ENCODE peak calls at places on chromosomes 2 and 18, in seven cellular contexts. F is ovary, A is adrenal gland, X is tibial artery, Z is lower lobe of right lung, K is testis, S is BJ. B is an unnamed sample. For H3K27me3, the result is how much of the 10 kb centered on the place peaks cover.

GRCh38 chr2:237171396-237171795 is 85.7 kb downstream of the COPS8 start:
- DNase-seq in Z (no peak), K (peak), F (peak), A (peak), X (peak), S (peak), B (no peak)

GRCh38 chr18:7877609-7878008 is 310.5 kb downstream of the PTPRM start:
- DNase-seq in A (no peak), F (no peak), X (no peak), K (no peak), S (no peak), Z (no peak), B (no peak)

GRCh38 chr2:151984424-151984823 is 114.4 kb downstream of the CACNB4 start:
- DNase-seq in S (no peak), F (no peak), A (no peak), K (no peak), Z (no peak), X (no peak), B (no peak)

GRCh38 chr2:106843001-106843909 is 42.7 kb downstream of the ST6GAL2 start:
- DNase-seq in S (no peak), F (no peak), X (no peak), Z (no peak), K (no peak), A (no peak), B (no peak)

GRCh38 chr18:70499218-70499691 is 210.4 kb downstream of the SOCS6 start:
- DNase-seq in K (peak), Z (no peak), F (no peak), X (no peak), S (no peak), A (no peak), B (peak)

GRCh38 chr2:55048514-55048924 is 1.7 kb downstream of the RTN4 start:
- DNase-seq in K (peak), F (no peak), X (no peak), S (no peak), Z (no peak), A (peak), B (no peak)

GRCh38 chr2:66322481-66322880 is 112.4 kb upstream of the MEIS1 start:
- DNase-seq in K (no peak), S (no peak), Z (no peak), X (no peak), A (no peak), F (no peak), B (no peak)

GRCh38 chr2:71746946-71747501 is 293.7 kb downstream of the DYSF start:
- DNase-seq in X (peak), F (no peak), K (no peak), S (no peak), Z (peak), A (no peak), B (no peak)

GRCh38 chr2:88303865-88304264 is 133.7 kb downstream of the THNSL2 start:
- DNase-seq in S (no peak), F (no peak), X (no peak), A (no peak), Z (no peak), K (no peak), B (no peak)

GRCh38 chr2:15584767-15585469 is 6.8 kb upstream of the DDX1 start:
- DNase-seq in K (no peak), A (no peak), X (no peak), Z (no peak), F (no peak), S (no peak), B (no peak)

GRCh38 chr18:13453714-13454113 is 235.2 kb downstream of the LDLRAD4 start:
- DNase-seq in F (no peak), Z (no peak), K (no peak), S (no peak), A (peak), X (peak), B (no peak)

GRCh38 chr2:159249955-159250723 is 36.4 kb downstream of the WDSUB1 start:
- DNase-seq in S (peak), Z (peak), X (peak), A (peak), F (no peak), K (peak), B (peak)

GRCh38 chr2:215466097-215466909 is 30.4 kb upstream of the FN1 start:
- DNase-seq in S (peak), K (no peak), Z (no peak), X (no peak), F (no peak), A (no peak), B (no peak)

GRCh38 chr2:105125428-105125827 is 87.6 kb downstream of the MRPS9 start:
- DNase-seq in S (no peak), Z (no peak), A (no peak), K (no peak), F (no peak), X (no peak), B (no peak)

GRCh38 chr2:192559541-192560126 is 364.9 kb upstream of the TMEFF2 start:
- DNase-seq in S (no peak), F (no peak), K (no peak), Z (no peak), X (no peak), A (no peak), B (no peak)

GRCh38 chr2:182319556-182319955 is 107.3 kb downstream of the PDE1A start:
- DNase-seq in Z (no peak), F (no peak), K (no peak), X (no peak), S (no peak), A (no peak), B (no peak)

DNA sequence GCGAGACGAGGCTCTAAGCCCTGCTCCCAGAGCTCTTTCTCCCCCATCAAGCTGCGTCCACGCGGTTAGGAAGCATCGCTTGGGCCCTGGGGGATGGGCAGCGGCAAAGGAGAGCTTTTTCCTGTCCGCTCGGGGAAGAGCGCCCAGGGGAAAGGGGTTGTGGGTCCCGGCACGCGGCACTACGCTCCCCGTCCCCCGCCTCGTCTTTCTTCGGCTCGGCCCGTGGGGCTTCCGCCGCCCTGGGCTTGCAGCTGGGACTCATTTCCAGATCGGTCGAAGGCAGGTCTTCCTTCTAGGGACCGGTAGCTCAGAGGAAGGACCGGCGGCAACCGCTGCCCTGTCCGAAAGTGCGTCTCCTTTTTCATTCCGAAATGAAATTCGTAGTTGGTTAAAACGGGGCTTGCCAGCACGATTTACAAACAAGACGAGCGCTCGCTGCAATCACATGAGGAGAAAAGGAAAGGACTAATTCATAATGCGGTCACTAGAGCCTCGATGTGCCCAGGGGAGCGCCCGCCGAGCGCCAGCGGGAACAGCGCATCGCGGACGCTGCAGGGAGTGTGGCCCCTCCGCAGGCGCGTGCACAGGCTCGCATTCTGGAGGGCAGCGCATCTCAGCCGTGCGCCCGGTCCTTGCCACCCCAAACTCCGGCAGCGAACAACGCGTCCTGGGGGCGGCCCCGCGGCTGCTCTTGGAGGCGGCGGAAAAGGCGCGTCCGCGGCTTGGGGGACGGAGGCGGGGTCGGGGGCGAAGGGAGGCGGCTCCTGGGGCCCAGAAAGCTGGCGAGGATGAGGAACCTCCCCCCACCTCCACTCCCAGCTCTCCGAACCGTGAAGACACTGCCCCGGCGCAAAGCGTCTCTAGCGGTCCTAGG is 3.6 kb upstream of the ITPRIPL1 start:
- DNase-seq in X (peak), F (peak), A (no peak), S (no peak), K (peak), Z (peak), B (peak)
- H3K27me3 ChIP-seq in X (half or more), F (under half), A (under half), S (under half), K (under half), Z (under half), B (under half)

DNA sequence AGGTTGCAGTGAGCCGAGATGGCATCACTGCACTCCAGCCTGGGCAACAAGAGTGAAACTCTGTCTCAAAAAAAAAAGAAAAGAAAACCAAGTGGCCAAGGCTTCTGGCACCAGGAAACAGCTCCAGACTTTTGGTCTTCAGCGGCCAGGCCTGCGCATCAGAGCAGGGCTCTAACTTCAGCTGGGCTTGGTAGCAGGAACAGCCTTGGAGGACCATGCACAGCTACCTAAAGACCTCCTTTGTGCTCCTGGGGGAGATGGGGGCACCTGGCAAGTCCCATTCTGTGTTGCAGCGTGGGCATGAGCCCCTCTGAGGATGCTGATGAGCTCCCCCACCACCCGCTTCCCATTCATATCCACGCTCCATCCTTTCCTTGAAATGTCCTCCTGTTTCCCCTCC is 56.4 kb upstream of the SEMA4C start:
- DNase-seq in K (no peak), X (no peak), F (no peak), S (no peak), A (no peak), Z (peak), B (no peak)
- H3K27me3 ChIP-seq in K (under half), X (under half), F (under half), S (under half), A (under half), Z (under half), B (under half)

GRCh38 chr2:19860022-19860421 is 41.8 kb downstream of the TTC32 start:
- DNase-seq in K (no peak), A (no peak), Z (no peak), F (no peak), X (peak), S (no peak), B (no peak)
- H3K27me3 ChIP-seq in K (under half), A (under half), Z (under half), F (under half), X (under half), S (under half), B (under half)

DNA sequence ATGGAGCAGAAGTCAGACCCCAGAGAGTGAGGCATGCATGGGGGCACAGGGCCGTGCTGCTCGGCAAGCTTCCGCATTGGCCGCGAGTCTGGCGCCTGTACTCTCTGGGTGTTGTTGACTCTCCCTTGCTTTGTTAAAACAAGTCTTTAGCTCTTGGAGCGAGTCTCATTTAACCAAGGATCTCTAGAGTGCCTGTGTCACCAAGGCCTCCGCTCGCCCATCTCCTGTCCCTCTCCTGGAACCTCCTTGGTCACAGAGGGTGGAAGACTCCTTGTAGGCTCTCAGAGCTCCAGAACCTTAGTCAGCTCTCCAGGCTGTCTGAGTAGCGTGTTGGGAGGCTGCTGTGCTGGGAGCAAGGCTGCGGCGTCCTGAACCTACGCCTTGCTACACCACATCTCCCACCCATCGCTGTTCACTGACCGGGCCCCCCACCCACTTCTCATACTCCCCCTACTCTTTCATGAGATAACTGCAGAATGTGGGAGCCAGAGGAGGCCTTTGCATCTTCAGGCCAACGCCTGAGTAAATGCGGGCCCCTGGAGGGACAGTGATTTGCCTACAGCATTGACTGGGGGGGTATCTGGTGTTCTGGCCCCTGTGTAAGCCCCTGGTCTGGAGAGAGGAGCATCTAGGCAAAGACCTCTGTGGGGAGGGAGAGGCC is 66.1 kb downstream of the CIB4 start:
- DNase-seq in Z (no peak), A (no peak), S (no peak), X (peak), F (no peak), K (no peak), B (no peak)
- H3K27me3 ChIP-seq in Z (under half), A (under half), S (under half), X (under half), F (under half), K (under half), B (under half)

B was measured in GM06990.